ENCODE peak calls at places on chromosomes 7 and 10, in six cellular contexts. N is stimulated activated CD4-positive, alpha-beta T cell treated with anti-CD3 and anti-CD28 coated beads, Interleukin-2, amount 100 ng/mL, for 48 hours; U is Panc1; Z is gastrocnemius medialis; O is mammary epithelial cell; I is T-cell. C is an unnamed sample.
A peak's percentile ranks its signal among the peaks of the same experiment; 100 is the strongest.

GRCh38 chr7:107946881-107947280 is 55.9 kb downstream of the DLD start:
- DNase-seq in U (no peak), Z (no peak), O (peak; percentile 77), I (no peak), N (no peak), C (no peak)

GRCh38 chr7:7114575-7115291 is 67.6 kb upstream of the C1GALT1 start:
- DNase-seq in U (no peak), I (no peak), N (no peak), Z (no peak), O (no peak), C (no peak)

GRCh38 chr10:21421794-21422193 is 103.7 kb downstream of the SKIDA1 start:
- DNase-seq in I (no peak), U (no peak), O (no peak), Z (no peak), N (no peak), C (no peak)

GRCh38 chr10:112404612-112405011 is 30.7 kb downstream of the ACSL5 start:
- DNase-seq in Z (no peak), N (no peak), O (peak; percentile 17), U (no peak), I (no peak), C (no peak)

GRCh38 chr7:27174077-27175004 is at the start of gene HOXA10:
- DNase-seq in Z (peak; percentile 48), N (no peak), U (no peak), O (no peak), I (peak; percentile 23), C (no peak)

GRCh38 chr7:30148951-30149459 is 14.2 kb downstream of the MTURN start:
- DNase-seq in I (peak; percentile 62), Z (no peak), U (no peak), O (no peak), N (no peak), C (peak; percentile 79)

GRCh38 chr10:118725784-118726507 is 28.8 kb downstream of the CACUL1 start:
- DNase-seq in Z (no peak), N (no peak), I (no peak), O (no peak), U (no peak), C (no peak)

GRCh38 chr7:29548823-29549222 is 14.8 kb upstream of the PRR15 start:
- DNase-seq in N (no peak), U (no peak), O (peak; percentile 51), Z (no peak), I (no peak), C (no peak)

GRCh38 chr10:6847561-6847960 is 267.5 kb upstream of the PRKCQ start:
- DNase-seq in O (no peak), Z (no peak), N (no peak), U (no peak), I (no peak), C (no peak)

GRCh38 chr10:113712024-113712423 is 32.3 kb downstream of the CASP7 start:
- DNase-seq in N (no peak), O (no peak), I (no peak), U (no peak), Z (no peak), C (no peak)

GRCh38 chr7:105782391-105783063 is 93.9 kb downstream of the ATXN7L1 start:
- DNase-seq in I (no peak), O (peak; percentile 91), U (no peak), Z (no peak), N (peak; percentile 44), C (no peak)

GRCh38 chr10:9562001-9562505 is 1455.6 kb upstream of the CELF2 start:
- DNase-seq in U (no peak), O (no peak), I (no peak), N (no peak), Z (no peak), C (no peak)

GRCh38 chr10:101001225-101002035 is 1.8 kb downstream of the LZTS2 start:
- DNase-seq in Z (peak; percentile 93), I (no peak), O (peak; percentile 62), U (no peak), N (no peak), C (no peak)

GRCh38 chr10:101029520-101030309 is 1.2 kb downstream of the PDZD7 start:
- DNase-seq in O (no peak), U (no peak), Z (no peak), N (no peak), I (no peak), C (no peak)

GRCh38 chr7:157801971-157802675 is 465.3 kb downstream of the DNAJB6 start:
- DNase-seq in O (no peak), U (no peak), I (no peak), Z (no peak), N (no peak), C (no peak)

GRCh38 chr10:34028936-34029335 is 694.5 kb upstream of the NRP1 start:
- DNase-seq in N (no peak), I (no peak), U (no peak), O (no peak), Z (no peak), C (no peak)

GRCh38 chr7:47954231-47954911 is 6.1 kb upstream of the PKD1L1 start:
- DNase-seq in N (no peak), O (no peak), Z (no peak), I (no peak), U (no peak), C (no peak)

GRCh38 chr10:3666525-3667302 is 118.3 kb downstream of the KLF6 start:
- DNase-seq in N (no peak), U (no peak), Z (peak; percentile 18), I (peak; percentile 34), O (no peak), C (no peak)

GRCh38 chr10:25061711-25062455 is 45.5 kb downstream of the THNSL1 start:
- DNase-seq in N (no peak), U (no peak), O (peak; percentile 68), I (no peak), Z (no peak), C (peak; percentile 33)

GRCh38 chr7:42924223-42924877 is 7.6 kb downstream of the PSMA2 start:
- DNase-seq in Z (no peak), U (no peak), I (no peak), N (no peak), O (no peak), C (no peak)

GRCh38 chr10:34768261-34768971 is 46.7 kb downstream of the PARD3 start:
- DNase-seq in N (no peak), Z (peak; percentile 91), I (no peak), U (no peak), O (peak; percentile 75), C (no peak)

GRCh38 chr10:112946649-112947048 is 3.4 kb upstream of the TCF7L2 start:
- DNase-seq in N (no peak), O (no peak), Z (no peak), I (no peak), U (no peak), C (no peak)

GRCh38 chr10:28211759-28212158 is 91.1 kb downstream of the MPP7 start:
- DNase-seq in U (no peak), Z (no peak), O (no peak), N (no peak), I (no peak), C (no peak)

GRCh38 chr7:74233655-74234280 is 20.4 kb downstream of the RFC2 start:
- DNase-seq in U (no peak), N (no peak), Z (no peak), I (no peak), O (no peak), C (no peak)

GRCh38 chr10:22723343-22723779 is 9.0 kb upstream of the PIP4K2A start:
- DNase-seq in O (no peak), U (no peak), N (no peak), Z (no peak), I (no peak), C (no peak)

GRCh38 chr10:77872151-77872946 is 54.2 kb downstream of the DLG5 start:
- DNase-seq in U (no peak), O (no peak), Z (peak; percentile 43), I (no peak), N (no peak), C (no peak)

GRCh38 chr7:17144313-17144712 is 154.1 kb upstream of the AHR start:
- DNase-seq in I (peak; percentile 28), O (peak; percentile 78), N (peak; percentile 51), U (no peak), Z (no peak), C (no peak)